ENCODE peak calls at places on chromosomes 7 and 10, in eight cellular contexts. F, P, M, H, L, U, C and R are unnamed samples.

GRCh38 chr10:12729885-12730284 is 271.6 kb downstream of the CCDC3 start:
- DNase-seq in H (no peak), P (no peak), L (no peak), U (peak; percentile 53), M (no peak), F (peak; percentile 65), C (no peak), R (no peak)

GRCh38 chr10:79413196-79413595 is 32.2 kb downstream of the ZCCHC24 start:
- DNase-seq in M (no peak), L (peak; percentile 42), C (peak; percentile 66), P (no peak), F (no peak), H (no peak), U (peak; percentile 38), R (peak; percentile 78)

GRCh38 chr10:44591911-44592310 is 207.0 kb upstream of the CXCL12 start:
- DNase-seq in P (no peak), L (no peak), U (peak; percentile 18), M (no peak), C (no peak), H (no peak), F (no peak), R (no peak)

GRCh38 chr10:92972066-92972870 is 88.3 kb upstream of the CYP26C1 start:
- DNase-seq in U (peak; percentile 63), M (no peak), C (no peak), H (no peak), P (no peak), F (no peak), L (no peak), R (no peak)

GRCh38 chr10:116053910-116054309 is 219.1 kb downstream of the GFRA1 start:
- DNase-seq in U (no peak), M (no peak), L (no peak), F (peak; percentile 12), C (no peak), P (no peak), H (no peak), R (no peak)

GRCh38 chr7:138937484-138937883 is 43.7 kb downstream of the KIAA1549 start:
- DNase-seq in F (no peak), M (no peak), H (no peak), U (peak; percentile 41), P (no peak), C (no peak), L (no peak), R (no peak)

GRCh38 chr7:10237306-10237705 is 736.4 kb upstream of the PHF14 start:
- DNase-seq in M (no peak), C (no peak), H (no peak), L (no peak), U (peak; percentile 5), P (no peak), F (no peak), R (no peak)

GRCh38 chr7:151689196-151689971 is 169.7 kb upstream of the RHEB start:
- DNase-seq in H (peak; percentile 67), M (no peak), C (peak; percentile 53), F (no peak), L (peak; percentile 62), P (no peak), U (no peak), R (no peak)

GRCh38 chr10:95675403-95676116 is 18.2 kb downstream of the TCTN3 start:
- DNase-seq in F (no peak), H (no peak), P (no peak), U (no peak), L (no peak), C (no peak), M (no peak), R (no peak)